ENCODE peak calls at places on chromosomes 2 and 18, in nine cellular contexts. X, T, U, R, E, H, C, M and A are unnamed samples.

GRCh38 chr18:3579701-3580100 is 129.7 kb downstream of the TGIF1 start:
- DNase-seq in T (peak; percentile 27), C (no peak), E (no peak), X (no peak), H (peak; percentile 51), M (peak; percentile 62), R (no peak), U (no peak), A (peak; percentile 80)

GRCh38 chr2:217370391-217370790 is 510.5 kb upstream of the TNP1 start:
- DNase-seq in T (no peak), C (no peak), U (no peak), X (no peak), E (no peak), R (no peak), H (peak; percentile 88), M (no peak), A (peak; percentile 62)

GRCh38 chr2:112626604-112627059 is 19.1 kb upstream of the SLC20A1 start:
- DNase-seq in E (peak; percentile 69), M (no peak), T (peak; percentile 31), X (no peak), U (peak; percentile 28), C (peak; percentile 65), H (peak; percentile 83), R (no peak), A (peak; percentile 19)

GRCh38 chr18:55491606-55492005 is 96.4 kb downstream of the TCF4 start:
- DNase-seq in R (no peak), C (no peak), X (no peak), E (no peak), U (no peak), T (no peak), H (no peak), M (no peak), A (no peak)

GRCh38 chr2:11483806-11484147 is 17.8 kb upstream of the E2F6 start:
- DNase-seq in M (no peak), C (no peak), T (no peak), H (no peak), R (no peak), E (no peak), X (no peak), U (no peak), A (no peak)

GRCh38 chr2:81895620-81896245 is 1591.2 kb upstream of the LRRTM1 start:
- DNase-seq in E (no peak), R (no peak), T (no peak), X (no peak), C (peak; percentile 6), M (no peak), U (no peak), H (no peak), A (no peak)

GRCh38 chr2:20624156-20624883 is 26.6 kb downstream of the HS1BP3 start:
- DNase-seq in R (no peak), T (no peak), E (no peak), M (no peak), X (no peak), H (no peak), U (no peak), C (no peak), A (no peak)

GRCh38 chr18:986071-986470 is 81.4 kb downstream of the ADCYAP1 start:
- DNase-seq in C (no peak), U (no peak), X (no peak), E (no peak), T (no peak), M (no peak), H (no peak), R (no peak), A (no peak)

GRCh38 chr2:89763254-89763580 is 1071.7 kb downstream of the RPIA start:
- DNase-seq in X (no peak), E (no peak), M (no peak), H (no peak), U (no peak), R (no peak), C (no peak), T (no peak), A (no peak)

GRCh38 chr2:28348921-28349320 is 43.7 kb upstream of the FOSL2 start:
- DNase-seq in T (no peak), U (no peak), R (no peak), E (no peak), X (no peak), C (no peak), M (no peak), H (no peak), A (no peak)

GRCh38 chr2:237223208-237223861 is 137.6 kb downstream of the COPS8 start:
- DNase-seq in C (no peak), T (peak; percentile 71), M (peak; percentile 99), R (no peak), U (no peak), E (no peak), H (peak; percentile 98), X (no peak), A (peak; percentile 91)

GRCh38 chr2:238946586-238947242 is 98.8 kb downstream of the TWIST2 start:
- DNase-seq in U (no peak), R (no peak), T (no peak), E (no peak), H (no peak), M (no peak), C (no peak), X (no peak), A (no peak)

GRCh38 chr2:189659734-189660133 is 1.5 kb upstream of the ASNSD1 start:
- DNase-seq in U (no peak), H (no peak), T (no peak), M (no peak), C (no peak), E (no peak), R (no peak), X (no peak), A (no peak)

GRCh38 chr18:45522371-45522770 is 92.9 kb upstream of the SLC14A2 start:
- DNase-seq in H (no peak), T (no peak), M (peak; percentile 60), E (no peak), R (no peak), U (no peak), C (no peak), X (no peak), A (peak; percentile 39)

GRCh38 chr2:126769118-126769517 is 113.2 kb downstream of the GYPC start:
- DNase-seq in C (no peak), T (no peak), M (no peak), E (no peak), X (no peak), H (no peak), R (no peak), U (no peak), A (no peak)

GRCh38 chr18:33839452-33840225 is 261.6 kb downstream of the ASXL3 start:
- DNase-seq in C (peak; percentile 77), R (no peak), M (peak; percentile 78), E (no peak), U (no peak), H (peak; percentile 33), X (no peak), T (peak; percentile 14), A (no peak)

GRCh38 chr18:9612215-9612830 is 2.0 kb downstream of the PPP4R1 start:
- DNase-seq in C (peak; percentile 61), M (no peak), H (peak; percentile 51), T (no peak), R (no peak), X (peak; percentile 7), U (no peak), E (peak; percentile 59), A (no peak)

GRCh38 chr18:44198296-44199284 is 482.1 kb upstream of the SETBP1 start:
- DNase-seq in U (no peak), X (no peak), R (no peak), C (peak; percentile 16), E (no peak), T (no peak), H (no peak), M (no peak), A (no peak)

GRCh38 chr2:51424418-51424817 is 392.5 kb upstream of the NRXN1 start:
- DNase-seq in T (no peak), U (no peak), X (no peak), E (no peak), R (no peak), C (peak; percentile 8), M (no peak), H (peak; percentile 5), A (no peak)

GRCh38 chr18:58013241-58014211 is 30.5 kb upstream of the NEDD4L start:
- DNase-seq in E (no peak), M (no peak), T (no peak), X (no peak), H (peak; percentile 27), C (peak; percentile 49), U (no peak), R (no peak), A (no peak)

GRCh38 chr2:58893645-58894336 is 652.7 kb upstream of the FANCL start:
- DNase-seq in H (peak; percentile 10), T (no peak), X (no peak), R (no peak), E (no peak), M (no peak), C (no peak), U (no peak), A (no peak)

GRCh38 chr2:172232638-172233253 is 130.0 kb upstream of the DLX2 start:
- DNase-seq in H (no peak), M (no peak), U (no peak), E (no peak), X (no peak), C (no peak), T (no peak), R (no peak), A (no peak)

GRCh38 chr2:9715238-9715637 is 84.4 kb upstream of the YWHAQ start:
- DNase-seq in X (no peak), U (no peak), T (no peak), M (no peak), R (no peak), C (no peak), E (no peak), H (no peak), A (no peak)

GRCh38 chr2:30234180-30234971 is 3.0 kb downstream of the LBH start:
- DNase-seq in H (peak; percentile 89), R (no peak), U (no peak), X (no peak), E (no peak), C (peak; percentile 62), M (peak; percentile 90), T (peak; percentile 62), A (peak; percentile 64)

GRCh38 chr2:157468931-157469708 is 25.2 kb upstream of the CYTIP start:
- DNase-seq in E (peak; percentile 80), C (no peak), X (no peak), M (no peak), T (peak; percentile 73), U (no peak), R (no peak), H (peak; percentile 34), A (peak; percentile 21)

GRCh38 chr2:140273396-140273795 is 1493.2 kb upstream of the NXPH2 start:
- DNase-seq in T (no peak), E (no peak), U (no peak), R (no peak), X (no peak), C (no peak), M (no peak), H (no peak), A (no peak)

GRCh38 chr2:201654611-201655384 is 11.5 kb upstream of the TMEM237 start:
- DNase-seq in T (no peak), E (no peak), R (no peak), C (no peak), X (no peak), H (peak; percentile 35), U (no peak), M (peak; percentile 69), A (peak; percentile 72)

GRCh38 chr2:241773511-241774418 is 2.9 kb upstream of the GAL3ST2 start:
- DNase-seq in M (no peak), U (no peak), E (no peak), C (no peak), R (no peak), H (no peak), X (no peak), T (no peak), A (no peak)

GRCh38 chr2:231371430-231372054 is 24.0 kb upstream of the B3GNT7 start:
- DNase-seq in M (no peak), C (no peak), U (no peak), H (no peak), T (no peak), E (no peak), R (no peak), X (no peak), A (no peak)

GRCh38 chr2:135586148-135586547 is 54.9 kb downstream of the R3HDM1 start:
- DNase-seq in E (no peak), U (no peak), X (no peak), R (no peak), M (no peak), T (no peak), C (no peak), H (no peak), A (no peak)